ENCODE peak calls at places on chromosome 7, in seven cellular contexts. One of them, this sample, is unnamed.

GRCh38 chr7:141960687-141961422 is 12.7 kb downstream of the TAS2R38 start:
- DNase-seq in gastrocnemius medialis: no peak
- DNase-seq in AG10803: no peak
- DNase-seq in ovary: no peak
- DNase-seq in adrenal gland: no peak
- DNase-seq in astrocyte of the spinal cord: no peak
- DNase-seq in NB4: peak
- DNase-seq in this sample: no peak

GRCh38 chr7:133023370-133024075 is 58.4 kb downstream of the CHCHD3 start:
- DNase-seq in gastrocnemius medialis: no peak
- DNase-seq in AG10803: peak
- DNase-seq in ovary: no peak
- DNase-seq in adrenal gland: no peak
- DNase-seq in astrocyte of the spinal cord: peak
- DNase-seq in NB4: no peak
- DNase-seq in this sample: no peak

GRCh38 chr7:37083311-37084096 is 359.2 kb upstream of the AOAH start:
- DNase-seq in gastrocnemius medialis: peak
- DNase-seq in AG10803: peak
- DNase-seq in ovary: no peak
- DNase-seq in adrenal gland: no peak
- DNase-seq in astrocyte of the spinal cord: peak
- DNase-seq in NB4: no peak
- DNase-seq in this sample: no peak

GRCh38 chr7:73585196-73585595 is 6.8 kb upstream of the TBL2 start:
- DNase-seq in gastrocnemius medialis: no peak
- DNase-seq in AG10803: peak
- DNase-seq in ovary: no peak
- DNase-seq in adrenal gland: no peak
- DNase-seq in astrocyte of the spinal cord: no peak
- DNase-seq in NB4: no peak
- DNase-seq in this sample: no peak

GRCh38 chr7:157863906-157864810 is 527.4 kb downstream of the DNAJB6 start:
- DNase-seq in gastrocnemius medialis: no peak
- DNase-seq in AG10803: no peak
- DNase-seq in ovary: no peak
- DNase-seq in adrenal gland: no peak
- DNase-seq in astrocyte of the spinal cord: no peak
- DNase-seq in NB4: no peak
- DNase-seq in this sample: no peak

GRCh38 chr7:23615331-23615730 is 18.1 kb downstream of the CCDC126 start:
- DNase-seq in gastrocnemius medialis: no peak
- DNase-seq in AG10803: peak
- DNase-seq in ovary: no peak
- DNase-seq in adrenal gland: no peak
- DNase-seq in astrocyte of the spinal cord: no peak
- DNase-seq in NB4: no peak
- DNase-seq in this sample: no peak

GRCh38 chr7:11706666-11707605 is 125.1 kb downstream of the THSD7A start:
- DNase-seq in gastrocnemius medialis: no peak
- DNase-seq in AG10803: no peak
- DNase-seq in ovary: no peak
- DNase-seq in adrenal gland: no peak
- DNase-seq in astrocyte of the spinal cord: no peak
- DNase-seq in NB4: no peak
- DNase-seq in this sample: no peak

GRCh38 chr7:99344061-99344647 is 18.5 kb downstream of the ARPC1A start:
- DNase-seq in gastrocnemius medialis: no peak
- DNase-seq in AG10803: no peak
- DNase-seq in ovary: no peak
- DNase-seq in adrenal gland: peak
- DNase-seq in astrocyte of the spinal cord: no peak
- DNase-seq in NB4: no peak
- DNase-seq in this sample: no peak

GRCh38 chr7:43298617-43299016 is 186.2 kb downstream of the HECW1 start:
- DNase-seq in gastrocnemius medialis: no peak
- DNase-seq in AG10803: no peak
- DNase-seq in ovary: no peak
- DNase-seq in adrenal gland: no peak
- DNase-seq in astrocyte of the spinal cord: no peak
- DNase-seq in NB4: no peak
- DNase-seq in this sample: no peak

GRCh38 chr7:17298840-17299476 is 506 bp downstream of the AHR start:
- DNase-seq in gastrocnemius medialis: peak
- DNase-seq in AG10803: no peak
- DNase-seq in ovary: peak
- DNase-seq in adrenal gland: peak
- DNase-seq in astrocyte of the spinal cord: peak
- DNase-seq in NB4: peak
- DNase-seq in this sample: no peak

GRCh38 chr7:37395618-37396259 is 52.9 kb downstream of the ELMO1 start:
- DNase-seq in gastrocnemius medialis: no peak
- DNase-seq in AG10803: no peak
- DNase-seq in ovary: no peak
- DNase-seq in adrenal gland: no peak
- DNase-seq in astrocyte of the spinal cord: no peak
- DNase-seq in NB4: no peak
- DNase-seq in this sample: no peak

GRCh38 chr7:20895563-20895962 is 108.9 kb upstream of the SP8 start:
- DNase-seq in gastrocnemius medialis: no peak
- DNase-seq in AG10803: no peak
- DNase-seq in ovary: no peak
- DNase-seq in adrenal gland: no peak
- DNase-seq in astrocyte of the spinal cord: no peak
- DNase-seq in NB4: peak
- DNase-seq in this sample: no peak

GRCh38 chr7:89994483-89994882 is 159.8 kb upstream of the STEAP1 start:
- DNase-seq in gastrocnemius medialis: no peak
- DNase-seq in AG10803: no peak
- DNase-seq in ovary: no peak
- DNase-seq in adrenal gland: no peak
- DNase-seq in astrocyte of the spinal cord: no peak
- DNase-seq in NB4: no peak
- DNase-seq in this sample: no peak

GRCh38 chr7:37508063-37508462 is 59.4 kb upstream of the ELMO1 start:
- DNase-seq in gastrocnemius medialis: no peak
- DNase-seq in AG10803: no peak
- DNase-seq in ovary: no peak
- DNase-seq in adrenal gland: no peak
- DNase-seq in astrocyte of the spinal cord: no peak
- DNase-seq in NB4: no peak
- DNase-seq in this sample: no peak

GRCh38 chr7:144494355-144494754 is 90.9 kb upstream of the NOBOX start:
- DNase-seq in gastrocnemius medialis: no peak
- DNase-seq in AG10803: no peak
- DNase-seq in ovary: no peak
- DNase-seq in adrenal gland: no peak
- DNase-seq in astrocyte of the spinal cord: no peak
- DNase-seq in NB4: no peak
- DNase-seq in this sample: no peak

GRCh38 chr7:123624527-123625183 is 23.0 kb downstream of the ASB15 start:
- DNase-seq in gastrocnemius medialis: peak
- DNase-seq in AG10803: peak
- DNase-seq in ovary: peak
- DNase-seq in adrenal gland: peak
- DNase-seq in astrocyte of the spinal cord: no peak
- DNase-seq in NB4: peak
- DNase-seq in this sample: no peak

GRCh38 chr7:51090411-51090810 is 226.2 kb downstream of the COBL start:
- DNase-seq in gastrocnemius medialis: no peak
- DNase-seq in AG10803: no peak
- DNase-seq in ovary: no peak
- DNase-seq in adrenal gland: no peak
- DNase-seq in astrocyte of the spinal cord: no peak
- DNase-seq in NB4: no peak
- DNase-seq in this sample: no peak

GRCh38 chr7:92768501-92769360 is 67.6 kb downstream of the CDK6 start:
- DNase-seq in gastrocnemius medialis: no peak
- DNase-seq in AG10803: peak
- DNase-seq in ovary: no peak
- DNase-seq in adrenal gland: peak
- DNase-seq in astrocyte of the spinal cord: no peak
- DNase-seq in NB4: no peak
- DNase-seq in this sample: no peak

GRCh38 chr7:51367614-51367968 is 51.0 kb upstream of the COBL start:
- DNase-seq in gastrocnemius medialis: no peak
- DNase-seq in AG10803: no peak
- DNase-seq in ovary: no peak
- DNase-seq in adrenal gland: no peak
- DNase-seq in astrocyte of the spinal cord: no peak
- DNase-seq in NB4: no peak
- DNase-seq in this sample: no peak

GRCh38 chr7:110921478-110922210 is 169.3 kb upstream of the LRRN3 start:
- DNase-seq in gastrocnemius medialis: no peak
- DNase-seq in AG10803: peak
- DNase-seq in ovary: no peak
- DNase-seq in adrenal gland: no peak
- DNase-seq in astrocyte of the spinal cord: peak
- DNase-seq in NB4: no peak
- DNase-seq in this sample: no peak

GRCh38 chr7:22584179-22584578 is 84.2 kb upstream of the STEAP1B start:
- DNase-seq in gastrocnemius medialis: no peak
- DNase-seq in AG10803: no peak
- DNase-seq in ovary: no peak
- DNase-seq in adrenal gland: no peak
- DNase-seq in astrocyte of the spinal cord: no peak
- DNase-seq in NB4: no peak
- DNase-seq in this sample: no peak

GRCh38 chr7:30796105-30796869 is 25.1 kb downstream of the MINDY4 start:
- DNase-seq in gastrocnemius medialis: no peak
- DNase-seq in AG10803: peak
- DNase-seq in ovary: no peak
- DNase-seq in adrenal gland: no peak
- DNase-seq in astrocyte of the spinal cord: peak
- DNase-seq in NB4: no peak
- DNase-seq in this sample: no peak

GRCh38 chr7:47379629-47380324 is 202.1 kb downstream of the TNS3 start:
- DNase-seq in gastrocnemius medialis: peak
- DNase-seq in AG10803: peak
- DNase-seq in ovary: peak
- DNase-seq in adrenal gland: peak
- DNase-seq in astrocyte of the spinal cord: peak
- DNase-seq in NB4: no peak
- DNase-seq in this sample: no peak

GRCh38 chr7:139075031-139075652 is 34.4 kb downstream of the ZC3HAV1 start:
- DNase-seq in gastrocnemius medialis: peak
- DNase-seq in AG10803: peak
- DNase-seq in ovary: peak
- DNase-seq in adrenal gland: peak
- DNase-seq in astrocyte of the spinal cord: peak
- DNase-seq in NB4: peak
- DNase-seq in this sample: peak

GRCh38 chr7:149071182-149071635 is 19.3 kb downstream of the ZNF786 start:
- DNase-seq in gastrocnemius medialis: no peak
- DNase-seq in AG10803: no peak
- DNase-seq in ovary: no peak
- DNase-seq in adrenal gland: no peak
- DNase-seq in astrocyte of the spinal cord: no peak
- DNase-seq in NB4: peak
- DNase-seq in this sample: no peak

GRCh38 chr7:116709336-116709735 is 37.3 kb downstream of the MET start:
- DNase-seq in gastrocnemius medialis: no peak
- DNase-seq in AG10803: no peak
- DNase-seq in ovary: no peak
- DNase-seq in adrenal gland: no peak
- DNase-seq in astrocyte of the spinal cord: no peak
- DNase-seq in NB4: no peak
- DNase-seq in this sample: no peak
- H3K4me3 ChIP-seq in gastrocnemius medialis: no peak
- H3K4me3 ChIP-seq in AG10803: no peak
- H3K4me3 ChIP-seq in ovary: no peak
- H3K4me3 ChIP-seq in adrenal gland: no peak
- H3K4me3 ChIP-seq in astrocyte of the spinal cord: no peak
- H3K4me3 ChIP-seq in NB4: no peak
- H3K4me3 ChIP-seq in this sample: no peak

GRCh38 chr7:129859188-129859587 is 93.6 kb downstream of the UBE2H start:
- DNase-seq in gastrocnemius medialis: no peak
- DNase-seq in AG10803: no peak
- DNase-seq in ovary: no peak
- DNase-seq in adrenal gland: no peak
- DNase-seq in astrocyte of the spinal cord: peak
- DNase-seq in NB4: peak
- DNase-seq in this sample: no peak
- H3K4me3 ChIP-seq in gastrocnemius medialis: no peak
- H3K4me3 ChIP-seq in AG10803: no peak
- H3K4me3 ChIP-seq in ovary: no peak
- H3K4me3 ChIP-seq in adrenal gland: no peak
- H3K4me3 ChIP-seq in astrocyte of the spinal cord: no peak
- H3K4me3 ChIP-seq in NB4: no peak
- H3K4me3 ChIP-seq in this sample: peak

GRCh38 chr7:150715738-150716137 is 675 bp upstream of the GIMAP1 start:
- DNase-seq in gastrocnemius medialis: no peak
- DNase-seq in AG10803: no peak
- DNase-seq in ovary: no peak
- DNase-seq in adrenal gland: no peak
- DNase-seq in astrocyte of the spinal cord: no peak
- DNase-seq in NB4: no peak
- DNase-seq in this sample: no peak
- H3K4me3 ChIP-seq in gastrocnemius medialis: peak
- H3K4me3 ChIP-seq in AG10803: no peak
- H3K4me3 ChIP-seq in ovary: no peak
- H3K4me3 ChIP-seq in adrenal gland: no peak
- H3K4me3 ChIP-seq in astrocyte of the spinal cord: no peak
- H3K4me3 ChIP-seq in NB4: no peak
- H3K4me3 ChIP-seq in this sample: peak

GRCh38 chr7:7682856-7683255 is 35.6 kb downstream of the RPA3 start:
- DNase-seq in gastrocnemius medialis: no peak
- DNase-seq in AG10803: no peak
- DNase-seq in ovary: no peak
- DNase-seq in adrenal gland: no peak
- DNase-seq in astrocyte of the spinal cord: no peak
- DNase-seq in NB4: no peak
- DNase-seq in this sample: no peak

GRCh38 chr7:7686806-7687205 is 31.6 kb downstream of the RPA3 start:
- DNase-seq in gastrocnemius medialis: no peak
- DNase-seq in AG10803: no peak
- DNase-seq in ovary: no peak
- DNase-seq in adrenal gland: no peak
- DNase-seq in astrocyte of the spinal cord: no peak
- DNase-seq in NB4: no peak
- DNase-seq in this sample: no peak

GRCh38 chr7:7688956-7689355 is 29.5 kb downstream of the RPA3 start:
- DNase-seq in gastrocnemius medialis: peak
- DNase-seq in AG10803: no peak
- DNase-seq in ovary: no peak
- DNase-seq in adrenal gland: no peak
- DNase-seq in astrocyte of the spinal cord: no peak
- DNase-seq in NB4: no peak
- DNase-seq in this sample: no peak

GRCh38 chr7:7688310-7688709 is 30.1 kb downstream of the RPA3 start:
- DNase-seq in gastrocnemius medialis: no peak
- DNase-seq in AG10803: no peak
- DNase-seq in ovary: no peak
- DNase-seq in adrenal gland: no peak
- DNase-seq in astrocyte of the spinal cord: no peak
- DNase-seq in NB4: no peak
- DNase-seq in this sample: no peak

DNA sequence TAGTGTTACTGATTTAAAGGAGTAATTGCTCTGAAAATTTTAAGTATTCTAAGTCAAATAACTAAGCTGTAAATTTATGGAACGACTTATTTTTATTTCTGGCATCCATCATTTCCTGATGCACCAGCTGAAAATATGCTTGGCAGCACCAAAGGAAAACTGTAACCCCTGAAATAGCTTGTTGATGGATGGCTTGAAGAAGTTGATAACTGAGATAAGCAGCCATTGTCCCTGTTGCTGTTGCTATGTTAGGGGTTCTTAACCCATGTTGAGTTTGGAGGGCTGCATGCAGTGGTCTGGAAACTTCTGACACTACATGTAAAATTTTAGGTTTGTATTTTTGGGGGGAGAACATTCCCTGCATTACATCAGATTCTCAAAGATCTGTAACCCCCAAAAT is 30.6 kb downstream of the RPA3 start:
- DNase-seq in gastrocnemius medialis: no peak
- DNase-seq in AG10803: no peak
- DNase-seq in ovary: no peak
- DNase-seq in adrenal gland: no peak
- DNase-seq in astrocyte of the spinal cord: no peak
- DNase-seq in NB4: no peak
- DNase-seq in this sample: no peak
- H3K4me3 ChIP-seq in gastrocnemius medialis: peak
- H3K4me3 ChIP-seq in AG10803: no peak
- H3K4me3 ChIP-seq in ovary: no peak
- H3K4me3 ChIP-seq in adrenal gland: no peak
- H3K4me3 ChIP-seq in astrocyte of the spinal cord: no peak
- H3K4me3 ChIP-seq in NB4: no peak
- H3K4me3 ChIP-seq in this sample: peak